ENCODE peak calls at places on chromosomes 4 and X, in seven cellular contexts. L is CD4-positive, CD25-positive, alpha-beta regulatory T cell; J is ovary; E is fibroblast of lung; R is uterus; H is astrocyte; I is testis. T is an unnamed sample. For H3K36me3, the result is how much of the 10 kb centered on the place peaks cover.

GRCh38 chrX:108464604-108465003 is 25.0 kb downstream of the COL4A5 start:
- DNase-seq in L (no peak), J (no peak), E (peak), R (no peak), H (peak), I (no peak), T (no peak)

GRCh38 chr4:8090312-8090711 is 68.3 kb downstream of the ABLIM2 start:
- DNase-seq in L (no peak), J (no peak), E (peak), R (no peak), H (peak), I (no peak), T (no peak)

GRCh38 chr4:109576462-109576861 is 16.4 kb downstream of the MCUB start:
- DNase-seq in L (no peak), J (no peak), E (peak), R (no peak), H (peak), I (no peak), T (peak)

GRCh38 chrX:91414710-91415109 is 19.9 kb upstream of the PABPC5 start:
- DNase-seq in L (no peak), J (no peak), E (no peak), R (no peak), H (no peak), I (peak), T (peak)

GRCh38 chr4:150308824-150309472 is 230.7 kb downstream of the DCLK2 start:
- DNase-seq in L (no peak), J (no peak), E (peak), R (no peak), H (peak), I (no peak), T (peak)

GRCh38 chr4:176149680-176150079 is 45.7 kb downstream of the SPATA4 start:
- DNase-seq in L (no peak), J (no peak), E (peak), R (no peak), H (no peak), I (no peak), T (no peak)

GRCh38 chr4:5473125-5473524 is 235.2 kb downstream of the EVC2 start:
- DNase-seq in L (no peak), J (no peak), E (no peak), R (no peak), H (no peak), I (no peak), T (no peak)

GRCh38 chr4:153083447-153083921 is 120.8 kb upstream of the TRIM2 start:
- DNase-seq in L (peak), J (peak), E (peak), R (peak), H (peak), I (peak), T (peak)

GRCh38 chrX:107574054-107574683 is 54.1 kb upstream of the PRPS1 start:
- DNase-seq in L (no peak), J (no peak), E (peak), R (no peak), H (peak), I (no peak), T (no peak)

GRCh38 chr4:48015216-48015615 is 1.3 kb downstream of the CNGA1 start:
- DNase-seq in L (no peak), J (no peak), E (no peak), R (no peak), H (no peak), I (no peak), T (no peak)

GRCh38 chr4:6598641-6599040 is 23.7 kb downstream of the MAN2B2 start:
- DNase-seq in L (no peak), J (no peak), E (no peak), R (no peak), H (no peak), I (no peak), T (no peak)

GRCh38 chr4:173046818-173047217 is 121.8 kb upstream of the GALNT7 start:
- DNase-seq in L (no peak), J (no peak), E (peak), R (no peak), H (peak), I (no peak), T (no peak)

GRCh38 chr4:155353923-155354540 is 22.7 kb downstream of the MAP9 start:
- DNase-seq in L (no peak), J (peak), E (peak), R (peak), H (peak), I (peak), T (peak)

GRCh38 chr4:177281544-177281943 is 28.1 kb upstream of the NEIL3 start:
- DNase-seq in L (no peak), J (no peak), E (peak), R (no peak), H (peak), I (no peak), T (peak)

GRCh38 chrX:3699841-3700381 is 13.5 kb downstream of the PRKX start:
- DNase-seq in L (no peak), J (no peak), E (no peak), R (no peak), H (no peak), I (no peak), T (peak)

GRCh38 chrX:13220916-13221315 is 98.9 kb downstream of the ATXN3L start:
- DNase-seq in L (no peak), J (no peak), E (peak), R (no peak), H (peak), I (no peak), T (peak)

GRCh38 chr4:58061967-58062366 is 951.8 kb upstream of the IGFBP7 start:
- DNase-seq in L (no peak), J (no peak), E (no peak), R (no peak), H (no peak), I (no peak), T (no peak)

GRCh38 chrX:120664081-120664480 is 34.2 kb upstream of the C1GALT1C1 start:
- DNase-seq in L (no peak), J (no peak), E (peak), R (no peak), H (no peak), I (no peak), T (peak)

GRCh38 chr4:182280439-182281111 is 37.4 kb downstream of the TENM3 start:
- DNase-seq in L (no peak), J (no peak), E (peak), R (no peak), H (peak), I (no peak), T (peak)

GRCh38 chr4:60313616-60314015 is 886.5 kb upstream of the ADGRL3 start:
- DNase-seq in L (no peak), J (no peak), E (peak), R (no peak), H (peak), I (no peak), T (no peak)

GRCh38 chr4:4358093-4358840 is 28.6 kb upstream of the NSG1 start:
- DNase-seq in L (no peak), J (no peak), E (no peak), R (no peak), H (no peak), I (no peak), T (no peak)

GRCh38 chr4:54005475-54005874 is 58.9 kb downstream of the CHIC2 start:
- DNase-seq in L (no peak), J (no peak), E (peak), R (no peak), H (no peak), I (no peak), T (peak)

GRCh38 chrX:118730500-118731247 is 3.3 kb downstream of the IL13RA1 start:
- DNase-seq in L (no peak), J (no peak), E (peak), R (no peak), H (peak), I (no peak), T (peak)

GRCh38 chrX:18654873-18655836 is 16.8 kb downstream of the RS1 start:
- DNase-seq in L (no peak), J (no peak), E (peak), R (no peak), H (peak), I (no peak), T (no peak)

GRCh38 chrX:125605145-125605544 is 285.5 kb downstream of the TEX13C start:
- DNase-seq in L (no peak), J (no peak), E (no peak), R (no peak), H (no peak), I (no peak), T (no peak)

DNA sequence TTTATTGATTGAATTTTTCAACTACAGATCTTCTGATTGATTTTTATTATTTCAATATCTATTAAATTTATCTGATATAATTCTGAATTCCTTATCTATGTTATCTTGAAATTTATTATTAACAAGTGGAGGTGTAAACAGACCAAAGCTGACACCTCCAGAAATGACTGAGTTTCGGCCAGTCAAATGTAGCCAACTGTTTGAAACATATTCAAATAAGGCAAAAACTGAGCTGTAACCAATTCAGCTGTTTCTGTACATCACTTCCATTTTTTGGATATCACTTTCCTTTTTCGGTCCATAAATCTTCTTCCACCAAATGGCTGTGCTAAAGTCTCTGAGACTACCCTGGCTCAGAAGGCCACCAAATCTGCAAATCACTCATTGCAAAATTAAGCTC is 2127.3 kb upstream of the AGA start:
- DNase-seq in L (no peak), J (no peak), E (no peak), R (no peak), H (no peak), I (no peak), T (no peak)
- H3K27ac ChIP-seq in L (no peak), J (no peak), E (no peak), R (no peak), H (no peak), I (no peak), T (no peak)

GRCh38 chrX:35919536-35920309 is at the start of gene CFAP47:
- DNase-seq in L (no peak), J (no peak), E (no peak), R (no peak), H (no peak), I (peak), T (peak)
- H3K4me3 ChIP-seq in L (no peak), J (no peak), E (no peak), R (no peak), H (peak), I (no peak), T (peak)

GRCh38 chrX:15812212-15812938 is 22.1 kb downstream of the ZRSR2 start:
- DNase-seq in L (no peak), J (no peak), E (no peak), R (no peak), H (no peak), I (no peak), T (no peak)
- H3K36me3 ChIP-seq in L (under half), J (under half), E (under half), R (under half), H (under half), I (under half), T (under half)

GRCh38 chr4:180768610-180769009 is 1474.6 kb upstream of the TENM3 start:
- DNase-seq in L (no peak), J (no peak), E (no peak), R (no peak), H (no peak), I (no peak), T (no peak)

GRCh38 chr4:180766903-180767302 is 1476.3 kb upstream of the TENM3 start:
- DNase-seq in L (no peak), J (no peak), E (peak), R (no peak), H (peak), I (no peak), T (no peak)

GRCh38 chr4:180770265-180770664 is 1472.9 kb upstream of the TENM3 start:
- DNase-seq in L (no peak), J (no peak), E (no peak), R (no peak), H (no peak), I (no peak), T (no peak)

DNA sequence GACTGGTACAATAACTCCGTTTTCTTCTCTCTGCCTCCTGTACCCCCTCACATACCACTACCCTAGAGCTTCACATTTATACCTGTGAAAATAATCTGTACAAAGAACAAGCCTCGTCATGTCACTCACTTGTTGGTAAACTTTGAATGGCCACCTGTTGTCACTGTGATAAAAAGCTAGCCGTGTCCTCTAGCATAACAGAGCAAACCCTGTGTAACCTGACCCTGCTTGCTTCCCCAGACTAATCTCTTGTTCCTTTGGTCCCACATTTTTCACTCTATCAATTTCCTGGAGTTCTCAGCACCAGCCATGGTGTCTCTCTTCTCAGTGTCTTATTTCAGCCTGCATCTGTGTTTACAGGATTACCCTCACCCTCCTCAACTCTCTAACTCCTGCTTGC is 1475.9 kb upstream of the TENM3 start:
- DNase-seq in L (no peak), J (no peak), E (no peak), R (no peak), H (no peak), I (no peak), T (peak)
- H3K27ac ChIP-seq in L (no peak), J (no peak), E (no peak), R (no peak), H (no peak), I (no peak), T (peak)

GRCh38 chr4:24067781-24068193 is 177.9 kb upstream of the PPARGC1A start:
- DNase-seq in L (no peak), J (no peak), E (peak), R (no peak), H (peak), I (no peak), T (peak)

GRCh38 chr4:24070117-24070516 is 180.3 kb upstream of the PPARGC1A start:
- DNase-seq in L (no peak), J (no peak), E (peak), R (no peak), H (peak), I (no peak), T (no peak)

GRCh38 chr4:24065974-24066373 is 176.1 kb upstream of the PPARGC1A start:
- DNase-seq in L (no peak), J (no peak), E (no peak), R (no peak), H (no peak), I (no peak), T (no peak)

GRCh38 chr4:24063771-24064170 is 173.9 kb upstream of the PPARGC1A start:
- DNase-seq in L (no peak), J (no peak), E (no peak), R (no peak), H (no peak), I (no peak), T (no peak)

GRCh38 chr4:24067367-24067766 is 177.5 kb upstream of the PPARGC1A start:
- DNase-seq in L (no peak), J (no peak), E (no peak), R (no peak), H (no peak), I (no peak), T (no peak)
- H3K4me3 ChIP-seq in L (no peak), J (no peak), E (no peak), R (no peak), H (no peak), I (no peak), T (no peak)

GRCh38 chr4:141220271-141220654 is 432 bp upstream of the ZNF330 start:
- DNase-seq in L (no peak), J (no peak), E (peak), R (no peak), H (peak), I (no peak), T (no peak)

GRCh38 chr4:141220655-141221605 is at the start of gene ZNF330:
- DNase-seq in L (peak), J (peak), E (peak), R (peak), H (peak), I (peak), T (peak)

GRCh38 chr4:141223418-141223817 is 2.7 kb downstream of the ZNF330 start:
- DNase-seq in L (no peak), J (no peak), E (no peak), R (no peak), H (no peak), I (no peak), T (no peak)
- H3K36me3 ChIP-seq in L (under half), J (under half), E (under half), R (under half), H (under half), I (under half), T (under half)

GRCh38 chr4:41257901-41258300 is 1.2 kb downstream of the UCHL1 start:
- DNase-seq in L (no peak), J (no peak), E (no peak), R (no peak), H (no peak), I (no peak), T (no peak)
- H3K27ac ChIP-seq in L (no peak), J (no peak), E (no peak), R (no peak), H (no peak), I (no peak), T (no peak)

DNA sequence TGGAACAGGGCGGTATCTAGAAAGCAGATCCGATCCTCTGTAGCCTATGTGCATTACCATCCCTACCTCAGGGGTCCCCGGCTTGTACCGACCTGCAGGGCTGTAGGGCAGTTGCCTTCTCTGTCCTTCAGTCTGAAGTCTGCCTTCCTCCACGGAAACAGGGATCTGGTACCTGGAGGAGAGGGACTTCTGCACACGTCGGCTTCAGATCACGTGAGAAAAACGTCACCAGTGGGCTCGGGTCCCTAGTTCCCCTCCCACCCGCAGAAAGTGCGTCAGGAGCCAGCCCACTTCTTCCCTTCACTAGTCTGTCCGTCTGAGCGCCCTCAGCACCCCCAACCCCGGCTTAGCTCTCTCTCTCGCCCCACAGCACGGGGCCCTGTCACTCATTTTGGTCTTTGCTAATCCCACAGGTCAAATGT is at the start of gene TCEAL5:
- DNase-seq in L (no peak), J (peak), E (no peak), R (peak), H (no peak), I (peak), T (no peak)
- H3K4me3 ChIP-seq in L (no peak), J (peak), E (no peak), R (peak), H (no peak), I (peak), T (no peak)

GRCh38 chr4:1332686-1333085 is 14.3 kb upstream of the UVSSA start:
- DNase-seq in L (no peak), J (no peak), E (no peak), R (no peak), H (no peak), I (no peak), T (no peak)
- H3K36me3 ChIP-seq in L (under half), J (under half), E (under half), R (under half), H (under half), I (under half), T (under half)

GRCh38 chrX:24245201-24245600 is 68.7 kb downstream of the SUPT20HL2 start:
- DNase-seq in L (no peak), J (no peak), E (peak), R (no peak), H (peak), I (no peak), T (no peak)
- H3K27ac ChIP-seq in L (no peak), J (no peak), E (no peak), R (no peak), H (no peak), I (no peak), T (no peak)